ENCODE peak calls at places on chromosomes 7 and 10, in six cellular contexts. R is H1, Q is transverse colon, U is endothelial cell of umbilical vein, O is Panc1, F is K562. B is an unnamed sample.

GRCh38 chr7:131623154-131623553 is 66.7 kb upstream of the PODXL start:
- DNase-seq in R (no peak), Q (peak; percentile 13), U (peak; percentile 97), O (no peak), F (peak; percentile 67), B (no peak)

GRCh38 chr10:48523820-48524758 is 80.8 kb downstream of the ARHGAP22 start:
- DNase-seq in R (peak; percentile 83), Q (no peak), U (no peak), O (no peak), F (peak; percentile 93), B (no peak)

GRCh38 chr7:101686030-101686429 is 56.9 kb upstream of the MYL10 start:
- DNase-seq in R (no peak), Q (no peak), U (no peak), O (no peak), F (no peak), B (no peak)

GRCh38 chr7:136183981-136184380 is 206.8 kb upstream of the MTPN start:
- DNase-seq in R (no peak), Q (no peak), U (no peak), O (no peak), F (no peak), B (no peak)

GRCh38 chr10:42898037-42898960 is 115.7 kb downstream of the BMS1 start:
- DNase-seq in R (no peak), Q (no peak), U (no peak), O (no peak), F (no peak), B (no peak)

GRCh38 chr10:3036605-3037004 is 30.7 kb upstream of the PFKP start:
- DNase-seq in R (no peak), Q (no peak), U (no peak), O (no peak), F (no peak), B (no peak)

GRCh38 chr7:25850730-25851129 is 301.3 kb upstream of the NFE2L3 start:
- DNase-seq in R (no peak), Q (no peak), U (no peak), O (no peak), F (no peak), B (no peak)

GRCh38 chr7:101108330-101108857 is 18.5 kb upstream of the SERPINE1 start:
- DNase-seq in R (no peak), Q (no peak), U (peak; percentile 95), O (no peak), F (no peak), B (no peak)

GRCh38 chr7:713488-714230 is 12.8 kb upstream of the DNAAF5 start:
- DNase-seq in R (no peak), Q (no peak), U (no peak), O (no peak), F (no peak), B (no peak)

GRCh38 chr7:3955026-3955425 is 654.0 kb downstream of the SDK1 start:
- DNase-seq in R (no peak), Q (no peak), U (no peak), O (no peak), F (no peak), B (no peak)

GRCh38 chr10:97192952-97193435 is 7.2 kb upstream of the SLIT1 start:
- DNase-seq in R (no peak), Q (no peak), U (no peak), O (no peak), F (no peak), B (no peak)

GRCh38 chr10:7551289-7551688 is 115.5 kb downstream of the ITIH5 start:
- DNase-seq in R (no peak), Q (no peak), U (no peak), O (no peak), F (no peak), B (no peak)

GRCh38 chr7:8065356-8065813 is 96.8 kb downstream of the GLCCI1 start:
- DNase-seq in R (no peak), Q (no peak), U (no peak), O (no peak), F (no peak), B (no peak)

GRCh38 chr7:98771519-98772241 is 98.1 kb downstream of the TMEM130 start:
- DNase-seq in R (no peak), Q (peak; percentile 29), U (no peak), O (no peak), F (no peak), B (no peak)

GRCh38 chr10:75358835-75359421 is 42.6 kb downstream of the ZNF503 start:
- DNase-seq in R (no peak), Q (no peak), U (no peak), O (no peak), F (no peak), B (no peak)

GRCh38 chr7:54986716-54987115 is 32.1 kb upstream of the EGFR start:
- DNase-seq in R (no peak), Q (no peak), U (no peak), O (peak; percentile 59), F (no peak), B (no peak)

GRCh38 chr7:73742338-73742752 is 3.7 kb upstream of the ABHD11 start:
- DNase-seq in R (peak; percentile 74), Q (no peak), U (no peak), O (no peak), F (no peak), B (no peak)

GRCh38 chr7:152162287-152162686 is 136.8 kb downstream of the GALNT11 start:
- DNase-seq in R (no peak), Q (no peak), U (no peak), O (no peak), F (no peak), B (no peak)

GRCh38 chr7:158245724-158246041 is 341.9 kb downstream of the PTPRN2 start:
- DNase-seq in R (no peak), Q (no peak), U (no peak), O (no peak), F (no peak), B (no peak)

GRCh38 chr7:78472519-78472918 is 673.9 kb downstream of the PHTF2 start:
- DNase-seq in R (no peak), Q (no peak), U (no peak), O (no peak), F (no peak), B (no peak)

GRCh38 chr7:32259917-32260596 is 189.8 kb upstream of the PDE1C start:
- DNase-seq in R (no peak), Q (no peak), U (no peak), O (no peak), F (no peak), B (no peak)

GRCh38 chr7:132950685-132951084 is 131.2 kb downstream of the CHCHD3 start:
- DNase-seq in R (no peak), Q (no peak), U (no peak), O (no peak), F (no peak), B (no peak)

DNA sequence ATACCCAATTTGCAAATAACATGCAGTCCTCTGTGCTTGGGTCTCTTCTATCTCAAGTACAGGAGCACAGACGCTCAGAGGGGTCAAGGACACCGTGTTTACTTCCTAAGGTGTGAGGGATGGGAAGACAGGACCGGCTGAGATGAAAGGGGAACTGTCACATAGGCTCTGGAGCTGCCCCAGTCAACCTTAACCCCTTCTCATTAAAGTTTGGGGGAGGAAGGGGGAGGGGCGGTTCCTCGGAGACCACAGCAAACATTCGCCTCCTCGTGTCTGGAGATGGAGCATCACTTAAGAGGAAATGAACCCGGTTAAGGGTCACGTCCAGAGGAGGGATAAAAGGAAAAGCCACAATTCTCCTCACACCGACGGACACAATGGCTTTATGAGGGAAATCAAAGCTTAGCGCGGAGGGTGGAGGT is 1.1 kb downstream of the SH3PXD2A start:
- DNase-seq in R (peak; percentile 64), Q (peak; percentile 41), U (no peak), O (no peak), F (no peak), B (no peak)
- H3K4me3 ChIP-seq in R (peak overlapping the region; percentile 91), Q (peak overlapping the region; percentile 86), U (peak overlapping the region; percentile 79), O (peak overlapping the region; percentile 75), F (no peak overlapping the region), B (peak overlapping the region; percentile 74)

DNA sequence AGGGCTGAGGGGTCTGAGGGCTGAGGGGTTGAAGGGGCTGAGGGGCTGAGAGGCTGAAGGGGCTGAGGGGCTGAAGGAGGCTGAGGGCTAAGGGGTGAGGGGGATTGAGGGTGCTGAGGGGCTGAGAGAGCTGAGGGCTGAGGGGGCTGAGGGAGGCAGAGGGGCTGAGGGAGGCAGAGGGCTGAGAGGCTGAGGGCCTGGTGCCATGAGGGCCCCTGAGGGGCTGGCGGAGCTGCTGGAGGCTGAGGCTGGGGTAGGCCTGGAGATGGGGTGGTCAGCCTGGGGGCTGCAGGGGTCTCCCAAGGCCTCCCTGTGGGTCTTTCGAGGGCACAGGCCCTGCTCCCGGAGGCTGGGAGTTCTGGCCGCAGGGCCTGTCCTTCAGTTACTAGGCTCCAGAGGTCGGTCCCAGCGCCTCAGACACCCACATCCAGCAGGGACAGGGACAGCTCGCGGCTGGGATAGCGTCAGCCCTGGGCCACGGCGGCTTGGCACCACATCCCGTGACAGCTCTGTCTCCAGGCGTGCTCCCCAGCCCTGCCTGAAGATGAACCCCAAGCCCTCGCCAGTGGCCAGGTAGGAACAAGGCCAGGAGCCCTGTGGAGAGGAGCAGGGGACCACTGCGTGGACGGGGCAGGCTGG is 16.9 kb downstream of the MYO1G start:
- DNase-seq in R (no peak), Q (no peak), U (no peak), O (no peak), F (no peak), B (no peak)
- TF ChIP-seq POLR2AphosphoS5 in R (no peak), Q (no peak), U (no peak), O (no peak), F (no peak), B (no peak)

DNA sequence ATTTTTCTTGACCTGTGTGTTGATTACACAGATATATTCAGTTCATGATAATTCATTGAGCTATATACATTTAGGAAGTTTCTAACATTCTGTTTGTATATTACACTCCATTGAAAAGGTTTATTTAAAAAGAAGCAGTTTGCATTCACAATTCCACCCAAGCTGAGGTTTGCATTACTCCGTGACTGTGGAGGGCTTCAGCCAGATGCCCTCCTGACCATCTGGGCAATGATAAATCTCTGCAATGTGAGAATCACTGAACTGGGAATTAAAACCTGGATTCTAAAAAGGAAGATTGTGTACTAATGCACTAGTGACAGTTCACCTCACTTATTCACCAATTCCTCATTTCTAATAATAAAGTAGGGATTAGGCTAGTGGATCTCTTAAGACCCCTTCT is 36.4 kb upstream of the CYP2C9 start:
- DNase-seq in R (no peak), Q (no peak), U (no peak), O (no peak), F (no peak), B (no peak)
- H3K4me3 ChIP-seq in R (no peak overlapping the region), Q (no peak overlapping the region), U (no peak overlapping the region), O (no peak overlapping the region), F (no peak overlapping the region), B (no peak overlapping the region)

GRCh38 chr10:63343476-63343875 is 122.3 kb downstream of the JMJD1C start:
- DNase-seq in R (no peak), Q (no peak), U (no peak), O (no peak), F (no peak), B (no peak)

GRCh38 chr10:63348210-63348850 is 117.4 kb downstream of the JMJD1C start:
- DNase-seq in R (no peak), Q (no peak), U (no peak), O (no peak), F (no peak), B (no peak)

GRCh38 chr10:63346015-63346441 is 119.7 kb downstream of the JMJD1C start:
- DNase-seq in R (no peak), Q (no peak), U (peak; percentile 37), O (no peak), F (no peak), B (no peak)

DNA sequence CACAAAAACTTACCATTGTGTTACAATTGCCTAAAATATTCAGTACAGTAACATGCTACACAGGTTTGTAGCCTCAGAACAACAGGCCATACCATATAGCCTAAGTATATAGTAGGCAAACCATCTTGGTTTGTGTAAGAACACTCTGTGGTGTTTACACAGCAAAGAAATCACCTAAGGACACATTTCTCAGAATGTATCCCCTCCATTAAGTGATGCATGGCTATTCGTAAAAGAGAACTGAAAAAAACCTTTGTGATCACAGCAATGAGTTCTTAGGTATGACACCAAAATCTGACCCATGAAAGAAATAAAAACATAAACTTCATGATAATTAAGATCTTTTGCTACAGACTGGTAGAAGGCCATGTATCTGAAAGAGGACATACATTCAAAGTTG is 121.5 kb downstream of the JMJD1C start:
- DNase-seq in R (no peak), Q (no peak), U (no peak), O (no peak), F (no peak), B (no peak)
- TF ChIP-seq POLR2AphosphoS5 in R (no peak), Q (no peak), U (no peak), O (no peak), F (no peak), B (no peak)

B was measured in esophagus muscularis mucosa.